ENCODE peak calls at places on chromosome 10, in nine cellular contexts. S is thoracic aorta, J is neural progenitor cell, Z is A549, K is body of pancreas, A is suprapubic skin, E is tibial artery, L is colonic mucosa, G is stomach. U is an unnamed sample.

GRCh38 chr10:5776881-5777197 is 36.4 kb downstream of the GDI2 start:
- DNase-seq in S (no peak), J (no peak), Z (no peak), K (no peak), A (no peak), E (no peak), L (no peak), G (no peak), U (no peak)

GRCh38 chr10:127125331-127125730 is 71.1 kb downstream of the INSYN2A start:
- DNase-seq in S (no peak), J (no peak), Z (no peak), K (no peak), A (no peak), E (no peak), L (no peak), G (no peak), U (no peak)

GRCh38 chr10:127148066-127148932 is 48.1 kb downstream of the INSYN2A start:
- DNase-seq in S (no peak), J (no peak), Z (peak; percentile 72), K (no peak), A (no peak), E (no peak), L (no peak), G (no peak), U (no peak)

GRCh38 chr10:95237376-95238170 is 43.5 kb downstream of the ACSM6 start:
- DNase-seq in S (no peak), J (no peak), Z (no peak), K (no peak), A (no peak), E (peak; percentile 52), L (no peak), G (no peak), U (no peak)

GRCh38 chr10:91156196-91156595 is 64.3 kb upstream of the PCGF5 start:
- DNase-seq in S (no peak), J (no peak), Z (no peak), K (no peak), A (no peak), E (no peak), L (no peak), G (no peak), U (no peak)

GRCh38 chr10:62306663-62307062 is 38.0 kb upstream of the RTKN2 start:
- DNase-seq in S (no peak), J (no peak), Z (no peak), K (no peak), A (no peak), E (no peak), L (no peak), G (no peak), U (no peak)

GRCh38 chr10:100670828-100671479 is 74.4 kb upstream of the PAX2 start:
- DNase-seq in S (no peak), J (peak; percentile 71), Z (peak; percentile 26), K (peak; percentile 52), A (no peak), E (no peak), L (peak; percentile 42), G (peak; percentile 28), U (peak; percentile 58)

GRCh38 chr10:109913351-109913902 is 9.9 kb downstream of the XPNPEP1 start:
- DNase-seq in S (no peak), J (peak; percentile 76), Z (no peak), K (no peak), A (no peak), E (no peak), L (no peak), G (no peak), U (no peak)

GRCh38 chr10:77565590-77566023 is 72.0 kb downstream of the KCNMA1 start:
- DNase-seq in S (no peak), J (no peak), Z (peak; percentile 51), K (no peak), A (no peak), E (peak; percentile 19), L (no peak), G (no peak), U (no peak)

GRCh38 chr10:89699581-89700064 is 1.8 kb upstream of the KIF20B start:
- DNase-seq in S (no peak), J (no peak), Z (no peak), K (no peak), A (no peak), E (no peak), L (no peak), G (no peak), U (no peak)

GRCh38 chr10:3530346-3531096 is 254.5 kb downstream of the KLF6 start:
- DNase-seq in S (no peak), J (no peak), Z (no peak), K (no peak), A (no peak), E (no peak), L (no peak), G (no peak), U (no peak)

GRCh38 chr10:131424053-131424452 is 112.5 kb upstream of the TCERG1L start:
- DNase-seq in S (no peak), J (no peak), Z (no peak), K (no peak), A (no peak), E (no peak), L (no peak), G (no peak), U (no peak)

GRCh38 chr10:131424836-131425506 is 113.5 kb upstream of the TCERG1L start:
- DNase-seq in S (no peak), J (no peak), Z (no peak), K (no peak), A (no peak), E (no peak), L (no peak), G (no peak), U (no peak)

GRCh38 chr10:131427253-131427652 is 115.7 kb upstream of the TCERG1L start:
- DNase-seq in S (no peak), J (no peak), Z (no peak), K (no peak), A (no peak), E (no peak), L (no peak), G (no peak), U (no peak)

GRCh38 chr10:131426530-131426898 is 115.0 kb upstream of the TCERG1L start:
- DNase-seq in S (no peak), J (no peak), Z (no peak), K (no peak), A (no peak), E (no peak), L (no peak), G (no peak), U (no peak)

GRCh38 chr10:131425752-131426529 is 114.4 kb upstream of the TCERG1L start:
- DNase-seq in S (no peak), J (no peak), Z (no peak), K (no peak), A (no peak), E (no peak), L (no peak), G (no peak), U (no peak)
- H3K9me3 ChIP-seq in S (no peaks in the 10 kb centered on the region), J (no peaks in the 10 kb centered on the region), Z (no peaks in the 10 kb centered on the region), K (no peaks in the 10 kb centered on the region), A (no peaks in the 10 kb centered on the region), E (no peaks in the 10 kb centered on the region), L (no peaks in the 10 kb centered on the region), G (no peaks in the 10 kb centered on the region), U (no peaks in the 10 kb centered on the region)

GRCh38 chr10:33489606-33490176 is 155.2 kb upstream of the NRP1 start:
- DNase-seq in S (no peak), J (no peak), Z (no peak), K (no peak), A (no peak), E (no peak), L (no peak), G (no peak), U (no peak)
- TF ChIP-seq CTCF in S (no peak), J (no peak), Z (no peak), K (no peak), A (no peak), E (no peak), L (no peak), G (no peak), U (no peak)

GRCh38 chr10:38054361-38054797 is 39.8 kb upstream of the ZNF37A start:
- DNase-seq in S (no peak), J (no peak), Z (no peak), K (no peak), A (no peak), E (no peak), L (no peak), G (no peak), U (no peak)
- H3K9me3 ChIP-seq in S (peaks cover 48% of the 10 kb centered on the region), J (peaks cover 63% of the 10 kb centered on the region), Z (peaks cover 90% of the 10 kb centered on the region), K (peaks cover 53% of the 10 kb centered on the region), A (peaks cover 28% of the 10 kb centered on the region), E (no peaks in the 10 kb centered on the region), L (no peaks in the 10 kb centered on the region), G (peaks cover 64% of the 10 kb centered on the region), U (peaks cover 82% of the 10 kb centered on the region)

GRCh38 chr10:71431216-71431944 is 34.7 kb downstream of the CDH23 start:
- DNase-seq in S (no peak), J (no peak), Z (no peak), K (no peak), A (no peak), E (no peak), L (no peak), G (peak; percentile 16), U (no peak)

GRCh38 chr10:71429929-71430328 is 33.2 kb downstream of the CDH23 start:
- DNase-seq in S (no peak), J (peak; percentile 60), Z (no peak), K (no peak), A (no peak), E (no peak), L (no peak), G (no peak), U (no peak)

GRCh38 chr10:71433116-71433982 is 36.6 kb downstream of the CDH23 start:
- DNase-seq in S (no peak), J (no peak), Z (no peak), K (no peak), A (no peak), E (no peak), L (no peak), G (no peak), U (no peak)

GRCh38 chr10:71433983-71434744 is 37.4 kb downstream of the CDH23 start:
- DNase-seq in S (no peak), J (no peak), Z (no peak), K (no peak), A (no peak), E (no peak), L (no peak), G (peak; percentile 23), U (no peak)

DNA sequence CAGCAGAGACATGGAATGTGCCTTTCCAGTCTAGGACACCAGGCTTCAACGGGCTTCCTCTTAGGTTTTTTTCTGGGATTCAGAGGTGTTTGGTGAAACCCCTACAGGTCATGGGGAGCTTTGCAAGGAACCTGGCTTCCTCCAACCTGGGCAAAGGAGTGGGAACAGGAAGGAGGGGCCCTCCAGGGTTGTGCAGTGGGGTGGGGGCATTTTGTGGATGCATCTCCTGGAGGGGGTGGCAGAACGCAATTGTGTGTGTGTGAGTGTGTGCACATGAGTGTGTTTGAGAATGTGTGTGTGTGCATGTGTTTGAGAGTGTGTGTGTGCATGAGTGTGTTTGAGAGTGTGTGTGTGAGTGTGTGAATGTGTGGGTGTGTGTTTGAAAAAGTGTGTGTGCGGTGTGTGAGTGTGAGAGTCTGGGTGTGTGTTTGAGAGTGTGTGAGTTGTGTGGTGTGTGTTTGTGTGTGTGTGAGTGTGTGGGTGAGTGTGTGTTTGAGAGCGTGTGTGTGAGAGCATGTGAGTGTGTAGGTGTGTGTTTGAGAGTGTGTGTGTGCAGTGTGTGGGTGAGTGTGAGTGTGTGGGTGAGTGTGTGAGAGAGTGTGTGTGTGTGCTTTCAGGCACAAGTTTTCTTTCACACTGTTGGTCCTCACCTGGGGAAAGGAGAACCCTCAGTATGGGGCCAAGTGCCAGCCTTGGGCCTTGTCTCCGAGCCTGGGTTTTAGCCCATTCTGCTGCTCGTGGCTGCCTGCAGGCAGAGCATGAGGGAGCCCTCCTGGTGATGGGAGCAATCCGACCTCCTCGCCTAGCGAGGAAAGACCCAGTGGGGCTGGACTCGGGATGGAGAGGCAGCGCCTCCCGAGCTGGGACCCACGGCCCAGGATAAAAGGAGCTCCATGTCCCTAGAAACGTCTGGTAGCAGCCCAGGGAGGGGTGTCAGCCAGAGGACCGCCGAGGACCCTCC is 35.5 kb downstream of the CDH23 start:
- DNase-seq in S (no peak), J (peak; percentile 42), Z (peak; percentile 16), K (no peak), A (no peak), E (no peak), L (no peak), G (peak; percentile 13), U (no peak)
- TF ChIP-seq CTCF in S (no peak), J (peak; percentile 44), Z (no peak), K (no peak), A (no peak), E (no peak), L (no peak), G (no peak), U (no peak)

U was measured in mucosa of descending colon.